ENCODE peak calls at places on chromosome 16, in four cellular contexts. I is thoracic aorta, U is activated B cell treated with CpG ODN at 0.5 μM for 24 hours, P is naive B cell. S is an unnamed sample.

GRCh38 chr16:85034591-85035433 is 7.2 kb downstream of the KIAA0513 start:
- ATAC-seq in U (no peak), P (no peak), I (peak; percentile 35), S (no peak)

GRCh38 chr16:23131036-23131435 is 18.2 kb downstream of the USP31 start:
- ATAC-seq in P (no peak), I (no peak), U (no peak), S (no peak)

GRCh38 chr16:84141143-84141670 is 3.8 kb downstream of the HSDL1 start:
- ATAC-seq in I (no peak), P (peak; percentile 10), U (peak; percentile 15), S (no peak)

GRCh38 chr16:11966173-11966572 is 1.2 kb downstream of the TNFRSF17 start:
- ATAC-seq in P (peak; percentile 82), U (peak; percentile 73), I (no peak), S (peak; percentile 67)

GRCh38 chr16:67959520-67959919 is 8.9 kb downstream of the SLC12A4 start:
- ATAC-seq in I (no peak), U (no peak), P (no peak), S (no peak)

GRCh38 chr16:53043462-53043861 is 9.2 kb downstream of the CHD9NB start:
- ATAC-seq in I (no peak), P (no peak), U (no peak), S (no peak)

GRCh38 chr16:31135535-31136286 is at the start of gene PRSS8:
- ATAC-seq in I (no peak), U (no peak), P (no peak), S (no peak)

GRCh38 chr16:50653633-50654524 is 27.2 kb downstream of the SNX20 start:
- ATAC-seq in P (no peak), I (no peak), U (no peak), S (no peak)

GRCh38 chr16:1794221-1794871 is 841 bp upstream of the IGFALS start:
- ATAC-seq in U (no peak), P (no peak), I (no peak), S (no peak)

GRCh38 chr16:81397879-81398516 is 46.6 kb upstream of the CMIP start:
- ATAC-seq in P (no peak), I (no peak), U (no peak), S (no peak)

GRCh38 chr16:84869464-84869863 is 49.7 kb downstream of the CRISPLD2 start:
- ATAC-seq in U (no peak), I (no peak), P (no peak), S (no peak)

GRCh38 chr16:89711601-89712475 is 8.9 kb downstream of the VPS9D1 start:
- ATAC-seq in P (peak; percentile 82), U (peak; percentile 96), I (no peak), S (peak; percentile 81)

GRCh38 chr16:54355251-54355650 is 68.7 kb upstream of the IRX3 start:
- ATAC-seq in I (no peak), P (no peak), U (no peak), S (no peak)

GRCh38 chr16:82368041-82368440 is 198.0 kb upstream of the MPHOSPH6 start:
- ATAC-seq in I (no peak), P (no peak), U (no peak), S (no peak)

GRCh38 chr16:75044800-75045361 is 46.1 kb downstream of the ZNRF1 start:
- ATAC-seq in I (peak; percentile 44), U (no peak), P (no peak), S (no peak)

GRCh38 chr16:15404792-15405191 is 9.2 kb downstream of the MPV17L start:
- ATAC-seq in P (no peak), I (no peak), U (no peak), S (no peak)

GRCh38 chr16:967077-967541 is 3.7 kb downstream of the LMF1 start:
- ATAC-seq in U (no peak), I (no peak), P (no peak), S (no peak)

GRCh38 chr16:11681526-11681925 is 13.3 kb downstream of the SNN start:
- ATAC-seq in I (no peak), P (peak; percentile 58), U (peak; percentile 43), S (peak; percentile 71)

GRCh38 chr16:72501739-72502653 is 330.0 kb upstream of the PMFBP1 start:
- ATAC-seq in P (peak; percentile 48), U (peak; percentile 58), I (peak; percentile 65), S (peak; percentile 61)

GRCh38 chr16:27636453-27637200 is 86.7 kb downstream of the KATNIP start:
- ATAC-seq in U (no peak), I (no peak), P (no peak), S (no peak)

GRCh38 chr16:48395375-48395774 is 10.2 kb upstream of the SIAH1 start:
- ATAC-seq in U (no peak), P (no peak), I (no peak), S (no peak)

GRCh38 chr16:56534847-56535383 is 15.1 kb upstream of the BBS2 start:
- ATAC-seq in P (no peak), U (no peak), I (no peak), S (no peak)

GRCh38 chr16:31880322-31880979 is 6.8 kb downstream of the ZNF267 start:
- ATAC-seq in P (no peak), U (peak; percentile 43), I (peak; percentile 61), S (peak; percentile 76)

GRCh38 chr16:87963400-87963799 is 12.2 kb downstream of the BANP start:
- ATAC-seq in I (no peak), U (peak; percentile 73), P (peak; percentile 54), S (peak; percentile 41)